ENCODE peak calls at places on chromosomes 11 and 22, in nine cellular contexts. J is BJ, Q is neural progenitor cell, A is ovary, B is small intestine, R is GM23248, H is IMR-90, K is heart right ventricle, D is brain microvascular endothelial cell. F is an unnamed sample.

GRCh38 chr22:30460147-30460546 is 11.7 kb downstream of the SEC14L3 start:
- DNase-seq in J (no peak), Q (no peak), A (no peak), B (no peak), R (no peak), H (no peak), K (no peak), D (no peak), F (no peak)

GRCh38 chr11:12269446-12270214 is 107.7 kb upstream of the PARVA start:
- DNase-seq in J (no peak), Q (no peak), A (no peak), B (no peak), R (no peak), H (no peak), K (no peak), D (no peak), F (peak; percentile 31)

GRCh38 chr11:3830741-3831140 is 10.0 kb downstream of the RHOG start:
- DNase-seq in J (no peak), Q (no peak), A (no peak), B (no peak), R (no peak), H (no peak), K (no peak), D (no peak), F (no peak)

GRCh38 chr22:20957691-20958440 is 9.2 kb upstream of the AIFM3 start:
- DNase-seq in J (no peak), Q (peak; percentile 65), A (no peak), B (peak; percentile 74), R (peak; percentile 63), H (no peak), K (peak; percentile 45), D (no peak), F (no peak)

GRCh38 chr11:86688398-86689179 is 16.2 kb upstream of the ME3 start:
- DNase-seq in J (peak; percentile 69), Q (no peak), A (no peak), B (no peak), R (peak; percentile 91), H (peak; percentile 91), K (no peak), D (peak; percentile 81), F (no peak)

GRCh38 chr11:118084247-118084646 is 2.5 kb downstream of the SMIM35 start:
- DNase-seq in J (no peak), Q (no peak), A (no peak), B (peak; percentile 85), R (peak; percentile 47), H (no peak), K (no peak), D (no peak), F (no peak)

GRCh38 chr22:42561856-42562255 is 8.1 kb downstream of the SERHL2 start:
- DNase-seq in J (no peak), Q (no peak), A (peak; percentile 21), B (no peak), R (no peak), H (no peak), K (no peak), D (no peak), F (no peak)

GRCh38 chr22:22786301-22787115 is 101.1 kb upstream of the IGLL5 start:
- DNase-seq in J (no peak), Q (no peak), A (no peak), B (peak; percentile 47), R (no peak), H (no peak), K (no peak), D (no peak), F (no peak)

GRCh38 chr11:2678396-2678795 is 21.4 kb downstream of the KCNQ1OT1 start:
- DNase-seq in J (no peak), Q (no peak), A (no peak), B (no peak), R (no peak), H (no peak), K (no peak), D (no peak), F (no peak)

GRCh38 chr11:59158206-59159068 is 13.5 kb upstream of the DTX4 start:
- DNase-seq in J (no peak), Q (peak; percentile 83), A (peak; percentile 55), B (peak; percentile 71), R (peak; percentile 79), H (peak; percentile 75), K (no peak), D (peak; percentile 66), F (no peak)

GRCh38 chr11:33045551-33046255 is 6.3 kb downstream of the TCP11L1 start:
- DNase-seq in J (no peak), Q (no peak), A (no peak), B (peak; percentile 98), R (peak; percentile 36), H (no peak), K (no peak), D (no peak), F (no peak)

GRCh38 chr22:28943501-28943879 is 60.1 kb downstream of the ZNRF3 start:
- DNase-seq in J (no peak), Q (no peak), A (no peak), B (no peak), R (no peak), H (no peak), K (no peak), D (no peak), F (no peak)

GRCh38 chr11:134228625-134229024 is 4.2 kb downstream of the VPS26B start:
- DNase-seq in J (peak; percentile 46), Q (no peak), A (no peak), B (peak; percentile 27), R (peak; percentile 82), H (no peak), K (no peak), D (no peak), F (no peak)

GRCh38 chr22:47107431-47107830 is 345.0 kb downstream of the TBC1D22A start:
- DNase-seq in J (peak; percentile 27), Q (no peak), A (no peak), B (no peak), R (peak; percentile 92), H (peak; percentile 88), K (no peak), D (peak; percentile 71), F (no peak)

GRCh38 chr11:75174781-75175370 is 24.0 kb downstream of the SLCO2B1 start:
- DNase-seq in J (no peak), Q (no peak), A (peak; percentile 28), B (no peak), R (peak; percentile 48), H (peak; percentile 34), K (peak; percentile 46), D (peak; percentile 21), F (no peak)

GRCh38 chr11:33687733-33688479 is 12.7 kb downstream of the C11orf91 start:
- DNase-seq in J (no peak), Q (peak; percentile 75), A (peak; percentile 68), B (peak; percentile 57), R (peak; percentile 86), H (peak; percentile 78), K (no peak), D (peak; percentile 74), F (peak; percentile 37)

GRCh38 chr22:45320326-45320976 is 10.7 kb downstream of the FAM118A start:
- DNase-seq in J (no peak), Q (no peak), A (no peak), B (no peak), R (peak; percentile 58), H (peak; percentile 75), K (no peak), D (no peak), F (no peak)

GRCh38 chr22:47402876-47403525 is 640.6 kb downstream of the TBC1D22A start:
- DNase-seq in J (no peak), Q (no peak), A (peak; percentile 1), B (no peak), R (no peak), H (no peak), K (no peak), D (no peak), F (no peak)

GRCh38 chr11:102495161-102496042 is 35.1 kb downstream of the MMP7 start:
- DNase-seq in J (no peak), Q (peak; percentile 80), A (peak; percentile 50), B (peak; percentile 88), R (peak; percentile 85), H (peak; percentile 88), K (no peak), D (peak; percentile 43), F (peak; percentile 39)

GRCh38 chr11:17811416-17811815 is 76.8 kb downstream of the KCNC1 start:
- DNase-seq in J (no peak), Q (no peak), A (no peak), B (no peak), R (no peak), H (no peak), K (no peak), D (no peak), F (no peak)
- H3K27me3 ChIP-seq in J (no peaks in the 10 kb centered on the region), Q (no peaks in the 10 kb centered on the region), A (no peaks in the 10 kb centered on the region), B (no peaks in the 10 kb centered on the region), R (no peaks in the 10 kb centered on the region), H (no peaks in the 10 kb centered on the region), K (no peaks in the 10 kb centered on the region), D (no peaks in the 10 kb centered on the region), F (no peaks in the 10 kb centered on the region)

GRCh38 chr11:772429-773390 is 4.6 kb downstream of the GATD1 start:
- DNase-seq in J (no peak), Q (peak; percentile 2), A (peak; percentile 21), B (no peak), R (no peak), H (no peak), K (no peak), D (no peak), F (no peak)
- H3K27me3 ChIP-seq in J (no peaks in the 10 kb centered on the region), Q (no peaks in the 10 kb centered on the region), A (no peaks in the 10 kb centered on the region), B (no peaks in the 10 kb centered on the region), R (no peaks in the 10 kb centered on the region), H (no peaks in the 10 kb centered on the region), K (no peaks in the 10 kb centered on the region), D (no peaks in the 10 kb centered on the region), F (no peaks in the 10 kb centered on the region)

GRCh38 chr11:10301656-10302293 is 3.1 kb upstream of the ADM start:
- DNase-seq in J (peak; percentile 46), Q (no peak), A (no peak), B (no peak), R (peak; percentile 81), H (peak; percentile 94), K (no peak), D (peak; percentile 18), F (no peak)
- H3K27me3 ChIP-seq in J (no peaks in the 10 kb centered on the region), Q (peaks cover 92% of the 10 kb centered on the region), A (no peaks in the 10 kb centered on the region), B (no peaks in the 10 kb centered on the region), R (no peaks in the 10 kb centered on the region), H (no peaks in the 10 kb centered on the region), K (no peaks in the 10 kb centered on the region), D (no peaks in the 10 kb centered on the region), F (no peaks in the 10 kb centered on the region)

GRCh38 chr11:35420371-35420770 is 1.0 kb upstream of the SLC1A2 start:
- DNase-seq in J (no peak), Q (peak; percentile 35), A (no peak), B (peak; percentile 3), R (no peak), H (no peak), K (peak; percentile 15), D (no peak), F (no peak)
- H3K27me3 ChIP-seq in J (peaks cover 12% of the 10 kb centered on the region), Q (peaks cover 98% of the 10 kb centered on the region), A (no peaks in the 10 kb centered on the region), B (peaks cover 23% of the 10 kb centered on the region), R (no peaks in the 10 kb centered on the region), H (peaks cover 24% of the 10 kb centered on the region), K (peaks cover 54% of the 10 kb centered on the region), D (peaks cover 34% of the 10 kb centered on the region), F (peaks cover 56% of the 10 kb centered on the region)

GRCh38 chr22:38845368-38845740 is 1.5 kb upstream of the NPTXR start:
- DNase-seq in J (no peak), Q (no peak), A (no peak), B (no peak), R (no peak), H (no peak), K (no peak), D (no peak), F (no peak)
- H3K27me3 ChIP-seq in J (peaks cover 23% of the 10 kb centered on the region), Q (peaks cover 92% of the 10 kb centered on the region), A (no peaks in the 10 kb centered on the region), B (no peaks in the 10 kb centered on the region), R (no peaks in the 10 kb centered on the region), H (peaks cover 30% of the 10 kb centered on the region), K (peaks cover 14% of the 10 kb centered on the region), D (peaks cover 25% of the 10 kb centered on the region), F (no peaks in the 10 kb centered on the region)